ENCODE peak calls at places on chromosomes 1 and 21, in four cellular contexts. A, Z, N and Y are unnamed samples.

GRCh38 chr1:56715161-56715560 is 70.0 kb downstream of the PRKAA2 start:
- DNase-seq in A (no peak), Z (no peak), N (no peak), Y (no peak)

GRCh38 chr1:60746278-60746761 is 336.0 kb upstream of the NFIA start:
- DNase-seq in A (no peak), Z (peak), N (no peak), Y (no peak)

GRCh38 chr1:50967416-50968020 is 2.5 kb upstream of the CDKN2C start:
- DNase-seq in A (peak), Z (no peak), N (no peak), Y (no peak)

GRCh38 chr1:41621791-41622190 is 137.3 kb upstream of the EDN2 start:
- DNase-seq in A (no peak), Z (no peak), N (no peak), Y (no peak)

GRCh38 chr1:30522031-30523004 is 201.1 kb downstream of the MATN1 start:
- DNase-seq in A (peak), Z (no peak), N (peak), Y (peak)

GRCh38 chr1:175114996-175115395 is 47.4 kb downstream of the TNN start:
- DNase-seq in A (no peak), Z (no peak), N (no peak), Y (no peak)

GRCh38 chr1:119779869-119780356 is 11.2 kb upstream of the HMGCS2 start:
- DNase-seq in A (peak), Z (no peak), N (no peak), Y (no peak)

GRCh38 chr1:203197625-203198024 is 11.1 kb upstream of the CHI3L1 start:
- DNase-seq in A (peak), Z (no peak), N (no peak), Y (no peak)

GRCh38 chr1:197304626-197305200 is 36.7 kb downstream of the CRB1 start:
- DNase-seq in A (no peak), Z (no peak), N (no peak), Y (no peak)

GRCh38 chr21:29168874-29169273 is 38.4 kb downstream of the MAP3K7CL start:
- DNase-seq in A (no peak), Z (no peak), N (no peak), Y (no peak)

GRCh38 chr1:151980287-151981177 is 13.1 kb downstream of the S100A10 start:
- DNase-seq in A (peak), Z (no peak), N (no peak), Y (no peak)

GRCh38 chr21:42850866-42851391 is 28.4 kb downstream of the WDR4 start:
- DNase-seq in A (peak), Z (peak), N (no peak), Y (peak)

GRCh38 chr1:161182214-161182613 is 4.9 kb upstream of the B4GALT3 start:
- DNase-seq in A (peak), Z (no peak), N (no peak), Y (peak)

GRCh38 chr1:8431028-8431427 is 113.1 kb downstream of the SLC45A1 start:
- DNase-seq in A (no peak), Z (no peak), N (no peak), Y (peak)

GRCh38 chr1:208086116-208086515 is 158.1 kb downstream of the PLXNA2 start:
- DNase-seq in A (peak), Z (no peak), N (no peak), Y (no peak)

GRCh38 chr1:235923466-235924008 is 56.8 kb upstream of the LYST start:
- DNase-seq in A (peak), Z (no peak), N (no peak), Y (no peak)

GRCh38 chr1:157089789-157090188 is 9.8 kb downstream of the ETV3L start:
- DNase-seq in A (no peak), Z (no peak), N (no peak), Y (peak)

GRCh38 chr1:6603851-6604558 is 1.3 kb upstream of the KLHL21 start:
- DNase-seq in A (peak), Z (no peak), N (peak), Y (peak)
- H3K4me3 ChIP-seq in A (peak), Z (peak), N (peak), Y (peak)

GRCh38 chr21:33327792-33328433 is 3.1 kb downstream of the IFNAR1 start:
- DNase-seq in A (no peak), Z (no peak), N (no peak), Y (no peak)

GRCh38 chr21:33330726-33331125 is 6.0 kb downstream of the IFNAR1 start:
- DNase-seq in A (no peak), Z (no peak), N (no peak), Y (no peak)

GRCh38 chr21:33325222-33326067 is 675 bp downstream of the IFNAR1 start:
- DNase-seq in A (peak), Z (peak), N (peak), Y (peak)

GRCh38 chr21:33324311-33325221 is at the start of gene IFNAR1:
- DNase-seq in A (peak), Z (peak), N (peak), Y (peak)

DNA sequence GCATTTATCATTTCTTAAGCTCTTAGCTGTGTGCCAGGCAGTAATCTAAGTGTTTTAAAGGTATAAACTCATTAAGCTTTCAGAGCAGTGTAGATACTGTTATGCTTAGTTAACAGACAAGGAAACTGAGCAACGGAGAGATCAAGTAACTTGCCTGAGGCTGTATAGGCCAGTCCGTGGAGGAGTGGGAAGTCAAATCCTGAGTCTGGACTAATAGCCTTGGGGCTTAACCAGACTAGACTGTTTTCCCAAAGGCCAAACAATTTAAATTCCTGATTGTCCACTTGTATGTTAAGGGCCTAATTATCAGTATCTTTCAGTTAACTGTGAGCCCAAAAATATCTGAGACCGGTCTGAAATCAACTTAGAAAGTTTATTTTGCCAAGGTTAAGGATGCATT is 2.6 kb downstream of the IFNAR1 start:
- DNase-seq in A (no peak), Z (no peak), N (no peak), Y (no peak)
- H3K4me3 ChIP-seq in A (no peak), Z (no peak), N (no peak), Y (no peak)

GRCh38 chr1:27180037-27180436 is 25.1 kb upstream of the SLC9A1 start:
- DNase-seq in A (no peak), Z (no peak), N (no peak), Y (peak)
- H3K4me3 ChIP-seq in A (no peak), Z (no peak), N (no peak), Y (no peak)

GRCh38 chr1:171174895-171175294 is 10.2 kb upstream of the FMO2 start:
- DNase-seq in A (no peak), Z (no peak), N (no peak), Y (no peak)

GRCh38 chr1:171185064-171185463 is at the start of gene FMO2:
- DNase-seq in A (peak), Z (no peak), N (no peak), Y (no peak)

GRCh38 chr1:171180671-171181070 is 4.4 kb upstream of the FMO2 start:
- DNase-seq in A (no peak), Z (no peak), N (no peak), Y (no peak)

GRCh38 chr1:171177261-171177660 is 7.8 kb upstream of the FMO2 start:
- DNase-seq in A (no peak), Z (no peak), N (no peak), Y (no peak)

GRCh38 chr1:171179323-171180227 is 5.5 kb upstream of the FMO2 start:
- DNase-seq in A (no peak), Z (no peak), N (no peak), Y (no peak)
- H3K4me3 ChIP-seq in A (no peak), Z (no peak), N (no peak), Y (no peak)